ENCODE peak calls at places on chromosomes 2 and 18, in five cellular contexts. R, K, F, N and H are unnamed samples.

GRCh38 chr2:95353055-95353575 is 49.4 kb upstream of the FAHD2A start:
- DNase-seq in F (no peak), K (no peak), R (no peak), N (no peak), H (no peak)

GRCh38 chr2:212723226-212723625 is 184.6 kb upstream of the ERBB4 start:
- DNase-seq in K (no peak), R (peak), F (no peak), N (no peak), H (no peak)

GRCh38 chr2:196433116-196433515 is 206.4 kb upstream of the CCDC150 start:
- DNase-seq in F (no peak), R (no peak), N (no peak), K (no peak), H (no peak)

GRCh38 chr2:172372436-172372835 is 55.0 kb upstream of the ITGA6 start:
- DNase-seq in R (no peak), N (no peak), F (no peak), K (no peak), H (no peak)

GRCh38 chr18:5964996-5965395 is 69.7 kb upstream of the TMEM200C start:
- DNase-seq in N (no peak), K (no peak), F (no peak), R (no peak), H (no peak)

GRCh38 chr2:239611222-239611795 is 210.5 kb upstream of the HDAC4 start:
- DNase-seq in K (no peak), F (no peak), R (no peak), N (no peak), H (no peak)

GRCh38 chr2:230898016-230898415 is 27.0 kb downstream of the GPR55 start:
- DNase-seq in R (no peak), F (no peak), N (no peak), K (no peak), H (no peak)

GRCh38 chr2:66426250-66427064 is 8.5 kb upstream of the MEIS1 start:
- DNase-seq in N (no peak), K (no peak), F (no peak), R (no peak), H (no peak)

GRCh38 chr2:2674836-2675235 is 343.8 kb upstream of the MYT1L start:
- DNase-seq in R (no peak), N (no peak), K (no peak), F (no peak), H (no peak)

GRCh38 chr2:127943186-127943585 is 57.4 kb upstream of the AMMECR1L start:
- DNase-seq in R (no peak), K (no peak), F (no peak), N (no peak), H (no peak)

GRCh38 chr2:15170068-15170775 is 390.9 kb downstream of the NBAS start:
- DNase-seq in N (no peak), R (no peak), K (no peak), F (no peak), H (no peak)

GRCh38 chr18:8142131-8142711 is 467.0 kb upstream of the RAB12 start:
- DNase-seq in R (peak), K (no peak), F (peak), N (no peak), H (no peak)

GRCh38 chr2:144183744-144184143 is 336.2 kb downstream of the ZEB2 start:
- DNase-seq in K (no peak), F (no peak), R (peak), N (no peak), H (peak)